ENCODE peak calls at places on chromosomes 13 and 19, in seven cellular contexts. L is breast epithelium, V is HFFc6, N is PC-3, J is fibroblast of lung, S is stomach, X is bronchial epithelial cell. Z is an unnamed sample.
A peak's percentile ranks its signal among the peaks of the same experiment; 100 is the strongest.

GRCh38 chr19:45581576-45581975 is 3.0 kb downstream of the OPA3 start:
- DNase-seq in L (no peak), V (no peak), N (no peak), J (no peak), S (no peak), X (no peak), Z (no peak)

GRCh38 chr19:42178791-42179500 is 38.5 kb downstream of the DEDD2 start:
- DNase-seq in L (no peak), V (no peak), N (no peak), J (no peak), S (no peak), X (no peak), Z (peak; percentile 71)

GRCh38 chr13:46232281-46232680 is 20.6 kb downstream of the LRRC63 start:
- DNase-seq in L (no peak), V (peak; percentile 13), N (no peak), J (peak; percentile 7), S (no peak), X (no peak), Z (no peak)

GRCh38 chr13:99067160-99067985 is 89.5 kb upstream of the DOCK9 start:
- DNase-seq in L (no peak), V (peak; percentile 87), N (peak; percentile 87), J (peak; percentile 36), S (no peak), X (peak; percentile 99), Z (no peak)

GRCh38 chr19:37007587-37008220 is 70.5 kb upstream of the ZNF420 start:
- DNase-seq in L (peak; percentile 45), V (no peak), N (no peak), J (peak; percentile 71), S (peak; percentile 27), X (peak; percentile 10), Z (no peak)

GRCh38 chr13:113040031-113040430 is 65.6 kb upstream of the F7 start:
- DNase-seq in L (no peak), V (no peak), N (no peak), J (no peak), S (no peak), X (no peak), Z (no peak)

GRCh38 chr13:98022210-98022609 is 68.7 kb downstream of the IPO5 start:
- DNase-seq in L (peak; percentile 65), V (peak; percentile 76), N (peak; percentile 78), J (peak; percentile 80), S (no peak), X (peak; percentile 45), Z (no peak)

GRCh38 chr13:48580185-48580803 is 47.4 kb upstream of the RCBTB2 start:
- DNase-seq in L (peak; percentile 59), V (peak; percentile 43), N (peak; percentile 80), J (peak; percentile 71), S (peak; percentile 85), X (peak; percentile 64), Z (no peak)

GRCh38 chr13:29497137-29497654 is 98.3 kb downstream of the SLC7A1 start:
- DNase-seq in L (no peak), V (no peak), N (no peak), J (peak; percentile 74), S (no peak), X (no peak), Z (no peak)

GRCh38 chr19:39778763-39779162 is at the start of gene LEUTX:
- DNase-seq in L (no peak), V (no peak), N (no peak), J (no peak), S (no peak), X (no peak), Z (no peak)

GRCh38 chr19:19232231-19232630 is 20.5 kb downstream of the NCAN start:
- DNase-seq in L (no peak), V (no peak), N (no peak), J (no peak), S (no peak), X (no peak), Z (no peak)

GRCh38 chr13:37775871-37776270 is 93.7 kb downstream of the TRPC4 start:
- DNase-seq in L (no peak), V (peak; percentile 34), N (no peak), J (peak; percentile 10), S (no peak), X (peak; percentile 9), Z (no peak)

GRCh38 chr19:8630796-8631424 is 477 bp downstream of the NFILZ start:
- DNase-seq in L (no peak), V (no peak), N (no peak), J (no peak), S (no peak), X (no peak), Z (no peak)

GRCh38 chr13:56718791-56719190 is 421.9 kb upstream of the PRR20A start:
- DNase-seq in L (no peak), V (no peak), N (no peak), J (no peak), S (no peak), X (peak; percentile 51), Z (no peak)

GRCh38 chr19:34269968-34270621 is 15.7 kb downstream of the GARRE1 start:
- DNase-seq in L (peak; percentile 63), V (peak; percentile 87), N (peak; percentile 78), J (peak; percentile 49), S (peak; percentile 40), X (peak; percentile 71), Z (peak; percentile 55)

GRCh38 chr13:106917024-106917491 is 349.1 kb upstream of the ARGLU1 start:
- DNase-seq in L (no peak), V (no peak), N (no peak), J (no peak), S (no peak), X (no peak), Z (peak; percentile 38)

GRCh38 chr13:95276119-95276505 is 25.1 kb downstream of the ABCC4 start:
- DNase-seq in L (no peak), V (no peak), N (no peak), J (no peak), S (no peak), X (peak; percentile 52), Z (no peak)

GRCh38 chr19:40718774-40719391 is 2.0 kb downstream of the ITPKC start:
- DNase-seq in L (peak; percentile 91), V (peak; percentile 49), N (peak; percentile 72), J (peak; percentile 64), S (peak; percentile 92), X (peak; percentile 92), Z (peak; percentile 57)

GRCh38 chr19:10286803-10287737 is at the start of gene ICAM4:
- DNase-seq in L (no peak), V (no peak), N (no peak), J (peak; percentile 83), S (peak; percentile 81), X (peak; percentile 21), Z (peak; percentile 76)

GRCh38 chr19:45469835-45470146 is 2.0 kb downstream of the FOSB start:
- DNase-seq in L (no peak), V (no peak), N (no peak), J (no peak), S (peak; percentile 91), X (no peak), Z (no peak)

GRCh38 chr19:45576682-45577081 is 7.9 kb downstream of the OPA3 start:
- DNase-seq in L (no peak), V (no peak), N (no peak), J (no peak), S (no peak), X (no peak), Z (no peak)

GRCh38 chr19:3683405-3683865 is 16.8 kb downstream of the PIP5K1C start:
- DNase-seq in L (no peak), V (no peak), N (no peak), J (no peak), S (no peak), X (no peak), Z (peak; percentile 92)

GRCh38 chr19:42655748-42656147 is 61.0 kb upstream of the CEACAM8 start:
- DNase-seq in L (peak; percentile 59), V (no peak), N (no peak), J (no peak), S (peak; percentile 66), X (no peak), Z (no peak)

GRCh38 chr13:108657520-108657919 is 28.1 kb downstream of the MYO16 start:
- DNase-seq in L (no peak), V (no peak), N (peak; percentile 22), J (no peak), S (no peak), X (no peak), Z (no peak)

GRCh38 chr19:10238172-10238783 is 7.1 kb upstream of the S1PR2 start:
- DNase-seq in L (no peak), V (peak; percentile 25), N (peak; percentile 77), J (peak; percentile 100), S (peak; percentile 31), X (peak; percentile 75), Z (no peak)

GRCh38 chr13:59533561-59534337 is 630.0 kb downstream of the DIAPH3 start:
- DNase-seq in L (no peak), V (peak; percentile 4), N (peak; percentile 85), J (no peak), S (no peak), X (peak; percentile 79), Z (no peak)

GRCh38 chr13:67048084-67048792 is 181.9 kb downstream of the PCDH9 start:
- DNase-seq in L (no peak), V (no peak), N (no peak), J (peak; percentile 91), S (no peak), X (peak; percentile 25), Z (no peak)
- TF ChIP-seq CTCF in L (no peak), V (no peak), N (no peak), J (no peak), S (no peak), X (no peak), Z (no peak)

DNA sequence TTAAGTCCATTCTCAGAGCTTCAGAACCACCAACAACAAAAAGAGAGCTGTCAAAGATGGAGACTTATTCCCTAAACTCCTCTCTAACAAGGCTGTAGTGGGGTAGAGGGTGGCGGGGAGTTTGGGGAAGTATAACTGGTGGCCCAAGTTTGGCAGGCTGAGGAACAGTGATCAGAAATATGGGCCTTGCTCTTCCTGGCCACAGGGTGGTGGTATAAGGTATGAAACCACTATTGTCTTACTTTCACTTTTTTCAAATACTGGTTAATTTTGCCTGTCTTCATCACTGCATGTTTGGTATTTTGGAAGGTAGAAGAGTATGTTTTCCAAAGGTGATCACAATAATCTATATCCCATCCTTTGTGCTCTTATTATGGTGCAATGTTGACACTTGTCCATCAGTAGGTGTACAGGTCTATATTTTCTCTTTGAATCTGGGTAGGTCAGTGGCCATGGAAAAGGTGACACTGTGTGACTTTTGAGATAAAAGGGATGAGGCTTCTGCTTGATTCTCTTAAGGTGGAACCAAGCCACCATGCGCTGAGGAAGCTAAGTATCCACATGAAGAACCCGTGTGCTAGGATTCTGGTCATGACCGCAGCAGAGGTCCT is 23.2 kb upstream of the GPC5 start:
- DNase-seq in L (no peak), V (no peak), N (peak; percentile 19), J (peak; percentile 30), S (no peak), X (no peak), Z (no peak)
- TF ChIP-seq CTCF in L (no peak), V (peak; percentile 66), N (peak; percentile 60), J (peak; percentile 47), S (no peak), X (peak; percentile 39), Z (peak; percentile 67)

GRCh38 chr13:52850396-52851152 is 2.1 kb upstream of the PCDH8 start:
- DNase-seq in L (peak; percentile 32), V (no peak), N (peak; percentile 38), J (peak; percentile 48), S (peak; percentile 63), X (peak; percentile 21), Z (peak; percentile 93)
- TF ChIP-seq CTCF in L (no peak), V (peak; percentile 32), N (peak; percentile 10), J (no peak), S (no peak), X (no peak), Z (peak; percentile 96)

DNA sequence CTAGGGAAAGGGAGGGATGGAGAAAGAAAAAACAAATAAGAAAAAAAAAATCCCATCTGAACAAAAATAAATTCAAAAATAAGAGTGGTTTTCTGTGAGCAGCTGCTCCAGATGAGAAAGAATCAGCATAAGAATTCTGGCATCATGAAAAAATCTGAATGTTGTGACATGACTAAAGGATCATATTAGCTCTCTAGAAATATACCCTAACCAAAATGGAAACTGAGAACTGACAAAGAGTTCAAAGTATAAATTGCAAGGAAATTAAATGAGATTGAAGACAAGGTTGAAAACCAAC is 579.0 kb downstream of the UQCRFS1 start:
- DNase-seq in L (no peak), V (no peak), N (no peak), J (no peak), S (no peak), X (no peak), Z (no peak)
- TF ChIP-seq CTCF in L (no peak), V (peak; percentile 34), N (no peak), J (no peak), S (no peak), X (no peak), Z (peak; percentile 5)